ENCODE peak calls at places on chromosomes 1 and 21, in six cellular contexts. C is GM12878, M is A549, R is K562, U is HepG2, T is NB4. Y is an unnamed sample.

GRCh38 chr1:25039229-25039628 is 109.2 kb upstream of the RUNX3 start:
- DNase-seq in C (no peak), M (no peak), R (no peak), U (no peak), T (peak), Y (no peak)

GRCh38 chr1:47104816-47105215 is 32.4 kb upstream of the CYP4A22 start:
- DNase-seq in C (no peak), M (no peak), R (peak), U (no peak), T (no peak), Y (no peak)

GRCh38 chr21:35303085-35303484 is 254.0 kb upstream of the RUNX1 start:
- DNase-seq in C (no peak), M (no peak), R (no peak), U (no peak), T (no peak), Y (peak)

GRCh38 chr21:45266518-45267389 is 20.9 kb downstream of the POFUT2 start:
- DNase-seq in C (no peak), M (no peak), R (no peak), U (no peak), T (no peak), Y (no peak)

GRCh38 chr1:51853360-51853759 is 25.2 kb downstream of the NRDC start:
- DNase-seq in C (no peak), M (no peak), R (no peak), U (no peak), T (no peak), Y (no peak)

GRCh38 chr1:31752952-31753351 is 11.2 kb downstream of the ADGRB2 start:
- DNase-seq in C (no peak), M (no peak), R (no peak), U (no peak), T (no peak), Y (no peak)

GRCh38 chr1:229508823-229509337 is 739 bp upstream of the NUP133 start:
- DNase-seq in C (no peak), M (no peak), R (peak), U (peak), T (peak), Y (no peak)

GRCh38 chr1:154961207-154961496 is 430 bp downstream of the PYGO2 start:
- DNase-seq in C (no peak), M (peak), R (no peak), U (peak), T (no peak), Y (no peak)

GRCh38 chr1:154726443-154726842 is 118.5 kb upstream of the ADAR start:
- DNase-seq in C (peak), M (no peak), R (no peak), U (no peak), T (no peak), Y (peak)

GRCh38 chr1:59007820-59008598 is 224.2 kb upstream of the JUN start:
- DNase-seq in C (no peak), M (no peak), R (peak), U (no peak), T (no peak), Y (peak)

GRCh38 chr1:93938461-93939145 is 29.4 kb upstream of the GCLM start:
- DNase-seq in C (no peak), M (no peak), R (no peak), U (no peak), T (no peak), Y (no peak)

GRCh38 chr1:232820431-232820830 is 15.2 kb downstream of the MAP10 start:
- DNase-seq in C (no peak), M (no peak), R (no peak), U (no peak), T (no peak), Y (no peak)

GRCh38 chr1:226344441-226345120 is 35.6 kb upstream of the LIN9 start:
- DNase-seq in C (no peak), M (no peak), R (no peak), U (no peak), T (no peak), Y (no peak)

GRCh38 chr1:203368624-203369451 is 17.9 kb upstream of the FMOD start:
- DNase-seq in C (no peak), M (no peak), R (no peak), U (no peak), T (peak), Y (peak)

GRCh38 chr21:18725653-18726052 is 322.1 kb upstream of the TMPRSS15 start:
- DNase-seq in C (no peak), M (no peak), R (peak), U (no peak), T (peak), Y (no peak)

GRCh38 chr1:225844236-225845061 is 34.5 kb downstream of the EPHX1 start:
- DNase-seq in C (no peak), M (no peak), R (no peak), U (no peak), T (no peak), Y (no peak)

GRCh38 chr21:18493420-18493819 is 89.8 kb upstream of the TMPRSS15 start:
- DNase-seq in C (no peak), M (no peak), R (no peak), U (no peak), T (no peak), Y (peak)

GRCh38 chr1:240991230-240991629 is 365.8 kb downstream of the RGS7 start:
- DNase-seq in C (no peak), M (no peak), R (no peak), U (no peak), T (no peak), Y (no peak)

GRCh38 chr1:202658251-202658650 is 52.0 kb downstream of the SYT2 start:
- DNase-seq in C (no peak), M (no peak), R (no peak), U (no peak), T (no peak), Y (no peak)

GRCh38 chr1:155471026-155471425 is 91.6 kb downstream of the ASH1L start:
- DNase-seq in C (no peak), M (no peak), R (no peak), U (no peak), T (no peak), Y (no peak)

GRCh38 chr1:174398246-174398645 is 49.5 kb upstream of the GPR52 start:
- DNase-seq in C (no peak), M (no peak), R (no peak), U (no peak), T (no peak), Y (no peak)

GRCh38 chr21:42862123-42862475 is 17.2 kb downstream of the WDR4 start:
- DNase-seq in C (no peak), M (no peak), R (no peak), U (no peak), T (no peak), Y (no peak)

GRCh38 chr21:29258626-29259335 is 39.9 kb upstream of the BACH1 start:
- DNase-seq in C (no peak), M (no peak), R (no peak), U (peak), T (no peak), Y (peak)

GRCh38 chr1:212037900-212038299 is 2.4 kb downstream of the DTL start:
- DNase-seq in C (no peak), M (no peak), R (peak), U (peak), T (peak), Y (no peak)

GRCh38 chr1:89104687-89105086 is 21.2 kb downstream of the GBP2 start:
- DNase-seq in C (no peak), M (no peak), R (peak), U (no peak), T (no peak), Y (no peak)

GRCh38 chr1:7050751-7051665 is 265.8 kb downstream of the CAMTA1 start:
- DNase-seq in C (no peak), M (no peak), R (no peak), U (no peak), T (no peak), Y (no peak)
- TF ChIP-seq MYC in C (no peak), M (no peak), R (no peak), U (no peak), T (no peak), Y (no peak)

DNA sequence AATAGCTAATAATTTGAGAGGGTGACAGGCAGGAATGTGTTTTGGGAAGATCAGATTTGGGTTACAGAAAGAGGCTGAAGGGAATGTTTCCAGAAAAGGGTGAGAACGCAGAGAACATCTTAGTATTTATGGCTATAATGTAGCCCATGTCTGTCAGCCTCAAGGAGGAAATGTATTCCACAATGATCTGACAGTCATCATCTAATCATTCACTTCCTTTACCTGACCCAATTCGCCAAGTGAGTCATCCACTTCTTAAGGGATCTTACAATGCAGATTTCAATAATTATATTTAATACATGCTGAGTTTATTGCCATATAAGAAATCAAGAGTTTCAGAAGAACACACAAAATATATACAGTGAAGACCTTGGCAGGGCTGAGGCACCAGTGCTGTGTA is 10.8 kb downstream of the TRIM45 start:
- DNase-seq in C (no peak), M (no peak), R (no peak), U (no peak), T (no peak), Y (peak)
- TF ChIP-seq MYC in C (no peak), M (no peak), R (no peak), U (no peak), T (no peak), Y (no peak)

GRCh38 chr21:46413365-46413696 is 45.4 kb upstream of the DIP2A start:
- DNase-seq in C (no peak), M (no peak), R (no peak), U (no peak), T (no peak), Y (no peak)
- TF ChIP-seq MYC in C (no peak), M (no peak), R (no peak), U (no peak), T (no peak), Y (no peak)

GRCh38 chr1:208967334-208967733 is 616.2 kb upstream of the CAMK1G start:
- DNase-seq in C (no peak), M (no peak), R (no peak), U (no peak), T (no peak), Y (no peak)
- TF ChIP-seq MYC in C (no peak), M (no peak), R (no peak), U (no peak), T (no peak), Y (no peak)

GRCh38 chr1:243312962-243313634 is 57.3 kb downstream of the SDCCAG8 start:
- DNase-seq in C (peak), M (no peak), R (no peak), U (no peak), T (no peak), Y (no peak)
- TF ChIP-seq MYC in C (no peak), M (no peak), R (no peak), U (no peak), T (no peak), Y (no peak)

GRCh38 chr1:156608036-156608674 is 6.9 kb upstream of the GPATCH4 start:
- DNase-seq in C (peak), M (peak), R (peak), U (peak), T (peak), Y (peak)

DNA sequence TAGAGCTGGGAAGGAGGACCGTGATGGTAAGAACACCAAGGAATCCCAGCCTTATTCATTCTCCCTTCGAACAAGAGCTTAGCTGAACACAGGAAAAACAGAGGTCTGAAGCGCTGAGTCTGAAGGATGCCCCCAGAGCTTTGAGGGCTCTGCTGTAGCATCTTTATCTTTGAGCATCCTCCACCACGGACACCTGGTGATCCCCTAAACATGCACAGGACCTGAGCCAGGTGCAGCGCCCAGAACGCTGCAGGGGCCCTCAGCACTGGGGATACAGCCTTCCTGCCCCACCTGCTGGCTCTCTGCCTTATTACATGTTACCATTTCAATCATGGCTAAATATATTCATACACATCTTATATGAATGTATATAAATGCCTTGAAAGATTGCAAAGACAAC is 7.7 kb upstream of the GPATCH4 start:
- DNase-seq in C (no peak), M (no peak), R (peak), U (no peak), T (peak), Y (peak)
- TF ChIP-seq MYC in C (no peak), M (no peak), R (no peak), U (no peak), T (no peak), Y (no peak)

Y was measured in endothelial cell of umbilical vein.